ENCODE peak calls at places on chromosomes 5 and 9, in eight cellular contexts. B is fibroblast of lung; C is ovary; V is CD8-positive, alpha-beta memory T cell; G is mammary epithelial cell; Z is colonic mucosa; A is CD8-positive, alpha-beta T cell; O is IMR-90. K is an unnamed sample.

GRCh38 chr9:114319147-114319546 is 3.8 kb upstream of the ORM1 start:
- DNase-seq in G (no peak), V (no peak), Z (no peak), B (no peak), A (no peak), O (no peak), C (peak; percentile 2), K (peak; percentile 3)

GRCh38 chr5:163362806-163363788 is 74.3 kb upstream of the CCNG1 start:
- DNase-seq in Z (no peak), V (no peak), O (no peak), G (no peak), A (no peak), B (no peak), C (no peak), K (no peak)

GRCh38 chr5:66252849-66253248 is 108.7 kb downstream of the SREK1 start:
- DNase-seq in C (no peak), Z (no peak), V (no peak), G (no peak), B (no peak), O (no peak), A (no peak), K (no peak)

GRCh38 chr5:65737842-65738241 is 15.8 kb downstream of the NLN start:
- DNase-seq in G (no peak), O (no peak), Z (no peak), V (no peak), C (no peak), B (no peak), A (no peak), K (no peak)

GRCh38 chr5:34674226-34674625 is 18.1 kb downstream of the RAI14 start:
- DNase-seq in C (no peak), V (no peak), O (peak; percentile 98), G (peak; percentile 87), B (peak; percentile 66), A (no peak), Z (no peak), K (no peak)

GRCh38 chr5:164763211-164763610 is 1257.8 kb downstream of the MAT2B start:
- DNase-seq in C (no peak), B (no peak), G (no peak), O (no peak), Z (no peak), V (no peak), A (no peak), K (no peak)

GRCh38 chr5:124880903-124881302 is 134.5 kb upstream of the ZNF608 start:
- DNase-seq in Z (no peak), A (no peak), V (no peak), G (no peak), B (no peak), O (no peak), C (no peak), K (no peak)

GRCh38 chr5:130138406-130139060 is 234.3 kb downstream of the CHSY3 start:
- DNase-seq in B (peak; percentile 15), O (no peak), V (no peak), Z (no peak), A (no peak), C (no peak), G (peak; percentile 25), K (no peak)

GRCh38 chr5:59042201-59042600 is 459.3 kb downstream of the RAB3C start:
- DNase-seq in C (no peak), V (no peak), B (peak; percentile 65), Z (no peak), A (no peak), G (peak; percentile 77), O (peak; percentile 63), K (no peak)

GRCh38 chr9:131807131-131807990 is 67.5 kb upstream of the RAPGEF1 start:
- DNase-seq in Z (no peak), C (no peak), A (no peak), O (no peak), B (no peak), V (no peak), G (no peak), K (peak; percentile 22)

GRCh38 chr9:136610426-136610825 is 52.3 kb upstream of the EGFL7 start:
- DNase-seq in G (no peak), O (no peak), C (no peak), B (no peak), A (no peak), V (no peak), Z (peak; percentile 58), K (no peak)

GRCh38 chr5:6837519-6838110 is 124.4 kb downstream of the TENT4A start:
- DNase-seq in C (no peak), O (no peak), B (no peak), G (no peak), A (no peak), V (no peak), Z (peak; percentile 34), K (no peak)

GRCh38 chr5:1014781-1015221 is 6.2 kb downstream of the NKD2 start:
- DNase-seq in V (no peak), Z (no peak), A (no peak), G (no peak), C (no peak), O (no peak), B (no peak), K (peak; percentile 67)

GRCh38 chr5:117431091-117431490 is 856.5 kb upstream of the SEMA6A start:
- DNase-seq in C (no peak), B (no peak), Z (no peak), G (no peak), O (no peak), A (no peak), V (no peak), K (no peak)

GRCh38 chr5:419970-420369 is 23.0 kb upstream of the EXOC3 start:
- DNase-seq in A (no peak), Z (no peak), B (peak; percentile 43), V (no peak), O (no peak), G (no peak), C (no peak), K (no peak)

GRCh38 chr5:178994580-178995340 is at the start of gene GRM6:
- DNase-seq in C (no peak), G (no peak), Z (no peak), A (no peak), B (no peak), O (no peak), V (no peak), K (no peak)

GRCh38 chr5:115888027-115888426 is 46.3 kb downstream of the AP3S1 start:
- DNase-seq in C (no peak), V (no peak), A (no peak), G (no peak), Z (no peak), O (peak; percentile 54), B (peak; percentile 67), K (no peak)

GRCh38 chr9:106893088-106893487 is 30.1 kb downstream of the ZNF462 start:
- DNase-seq in A (no peak), O (peak; percentile 74), G (peak; percentile 67), B (peak; percentile 61), Z (no peak), C (no peak), V (no peak), K (no peak)

GRCh38 chr9:77892171-77892570 is 139.4 kb downstream of the GNAQ start:
- DNase-seq in Z (no peak), O (no peak), B (no peak), V (no peak), A (no peak), C (no peak), G (no peak), K (no peak)

GRCh38 chr9:104740596-104740995 is 6.9 kb upstream of the NIPSNAP3A start:
- DNase-seq in V (no peak), B (no peak), O (peak; percentile 64), G (peak; percentile 35), A (no peak), Z (no peak), C (no peak), K (no peak)

GRCh38 chr9:86942352-86943222 is 4.7 kb downstream of the GAS1 start:
- DNase-seq in G (no peak), O (no peak), V (no peak), Z (no peak), A (no peak), B (no peak), C (no peak), K (no peak)

GRCh38 chr5:142654578-142655042 is 31.3 kb downstream of the FGF1 start:
- DNase-seq in V (no peak), G (no peak), C (no peak), A (no peak), Z (no peak), B (no peak), O (no peak), K (no peak)

GRCh38 chr9:123550797-123551196 is 194.8 kb downstream of the CRB2 start:
- DNase-seq in Z (no peak), O (no peak), A (no peak), C (no peak), G (no peak), V (no peak), B (no peak), K (no peak)

DNA sequence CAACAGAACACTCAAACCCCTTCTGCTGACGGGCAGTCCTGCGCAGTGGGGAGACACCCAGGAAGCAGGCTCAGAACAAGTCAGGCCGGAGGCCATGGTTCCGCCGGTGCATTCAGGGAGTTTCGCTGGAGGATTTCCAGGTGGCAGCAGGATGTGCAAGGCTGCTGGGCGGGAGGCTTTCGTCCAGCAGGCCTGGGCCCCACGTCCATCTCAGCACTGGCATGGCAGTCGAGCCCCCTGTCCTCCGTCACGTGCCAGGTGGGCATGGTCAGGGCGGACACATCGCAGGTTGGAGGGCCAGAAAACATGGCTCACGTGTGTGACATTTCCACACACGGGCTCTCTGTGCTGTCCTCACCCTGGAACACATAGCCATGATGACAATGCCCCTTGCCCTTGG is 299.9 kb upstream of the IRX2 start:
- DNase-seq in A (no peak), O (no peak), B (no peak), G (no peak), C (no peak), V (no peak), Z (no peak), K (no peak)
- H3K9me3 ChIP-seq in A (no peaks in the 10 kb centered on the region), O (peaks cover 36% of the 10 kb centered on the region), B (no peaks in the 10 kb centered on the region), G (peaks cover 24% of the 10 kb centered on the region), C (no peaks in the 10 kb centered on the region), V (no peaks in the 10 kb centered on the region), Z (no peaks in the 10 kb centered on the region), K (no peaks in the 10 kb centered on the region)

GRCh38 chr5:109922396-109922995 is 232.8 kb downstream of the MAN2A1 start:
- DNase-seq in A (no peak), O (no peak), B (no peak), Z (no peak), G (no peak), C (no peak), V (peak; percentile 1), K (no peak)
- H3K4me1 ChIP-seq in A (peaks cover 43% of the 10 kb centered on the region), O (no peaks in the 10 kb centered on the region), B (no peaks in the 10 kb centered on the region), Z (no peaks in the 10 kb centered on the region), G (no peaks in the 10 kb centered on the region), C (peaks cover 1% of the 10 kb centered on the region), V (peaks cover 42% of the 10 kb centered on the region), K (peaks cover 3% of the 10 kb centered on the region)

DNA sequence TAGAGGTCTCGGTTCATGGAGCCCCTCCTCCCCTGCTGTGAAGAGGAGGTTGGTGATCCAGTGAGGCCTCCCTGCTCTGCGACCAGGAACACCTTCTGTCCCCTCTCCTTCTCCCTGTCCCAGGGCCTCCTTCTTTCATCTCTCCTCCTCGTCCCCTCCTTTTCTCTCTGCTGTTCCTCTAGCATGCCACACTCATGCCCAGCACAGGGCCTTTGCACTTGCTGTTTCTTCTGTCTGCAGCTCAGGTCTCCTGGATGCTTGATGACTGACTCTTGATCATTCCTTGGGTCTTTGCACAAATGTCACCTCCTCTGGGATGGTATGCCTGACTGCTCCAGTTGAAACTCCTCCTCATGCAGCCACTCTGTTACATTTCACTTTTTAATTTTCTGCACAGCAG is 23.2 kb upstream of the PSD2 start:
- DNase-seq in G (no peak), B (no peak), V (no peak), C (no peak), A (no peak), O (no peak), Z (no peak), K (no peak)
- H3K9me3 ChIP-seq in G (no peaks in the 10 kb centered on the region), B (no peaks in the 10 kb centered on the region), V (no peaks in the 10 kb centered on the region), C (no peaks in the 10 kb centered on the region), A (no peaks in the 10 kb centered on the region), O (no peaks in the 10 kb centered on the region), Z (no peaks in the 10 kb centered on the region), K (no peaks in the 10 kb centered on the region)

GRCh38 chr5:96716007-96716406 is 53.8 kb downstream of the CAST start:
- DNase-seq in B (no peak), G (no peak), Z (no peak), O (no peak), V (peak; percentile 38), C (no peak), A (no peak), K (no peak)
- H3K4me1 ChIP-seq in B (peaks cover 3% of the 10 kb centered on the region), G (peaks cover 50% of the 10 kb centered on the region), Z (peaks cover 19% of the 10 kb centered on the region), O (peaks cover 9% of the 10 kb centered on the region), V (peaks cover 33% of the 10 kb centered on the region), C (peaks cover 11% of the 10 kb centered on the region), A (peaks cover 16% of the 10 kb centered on the region), K (peaks cover 21% of the 10 kb centered on the region)